ENCODE peak calls at places on chromosomes 6 and 20, in ten cellular contexts. H is prostate gland, Y is ovary, X is body of pancreas, F is tibial nerve, K is uterus, E is OCI-LY7, M is GM12878, P is mammary epithelial cell, L is psoas muscle. I is an unnamed sample.

GRCh38 chr6:144753023-144753705 is 468.0 kb downstream of the UTRN start:
- DNase-seq in H (no peak), Y (no peak), X (no peak), F (no peak), K (no peak), E (peak; percentile 2), M (peak; percentile 34), P (no peak), L (no peak), I (peak; percentile 30)

GRCh38 chr20:63708301-63709148 is 686 bp downstream of the ZGPAT start:
- DNase-seq in H (no peak), Y (peak; percentile 46), X (peak; percentile 25), F (no peak), K (no peak), E (no peak), M (no peak), P (peak; percentile 37), L (peak; percentile 53), I (no peak)

GRCh38 chr6:167094436-167094819 is 28.5 kb upstream of the CCR6 start:
- DNase-seq in H (no peak), Y (no peak), X (no peak), F (no peak), K (no peak), E (no peak), M (no peak), P (no peak), L (no peak), I (no peak)

GRCh38 chr6:168087436-168088160 is 8.6 kb upstream of the FRMD1 start:
- DNase-seq in H (no peak), Y (no peak), X (no peak), F (no peak), K (no peak), E (no peak), M (no peak), P (no peak), L (peak; percentile 45), I (no peak)

GRCh38 chr6:71387179-71387578 is 98.6 kb downstream of the OGFRL1 start:
- DNase-seq in H (no peak), Y (no peak), X (no peak), F (no peak), K (no peak), E (no peak), M (no peak), P (no peak), L (no peak), I (no peak)

GRCh38 chr6:572596-573265 is 84.2 kb downstream of the HUS1B start:
- DNase-seq in H (no peak), Y (no peak), X (no peak), F (no peak), K (no peak), E (no peak), M (no peak), P (no peak), L (no peak), I (no peak)

GRCh38 chr6:132365319-132365907 is 35.9 kb downstream of the MOXD1 start:
- DNase-seq in H (no peak), Y (no peak), X (no peak), F (no peak), K (no peak), E (no peak), M (peak; percentile 81), P (no peak), L (no peak), I (peak; percentile 64)

GRCh38 chr6:2763876-2764540 is 1.2 kb upstream of the WRNIP1 start:
- DNase-seq in H (no peak), Y (peak; percentile 60), X (no peak), F (no peak), K (no peak), E (no peak), M (no peak), P (no peak), L (no peak), I (no peak)

GRCh38 chr6:88921734-88922133 is 41.7 kb downstream of the RNGTT start:
- DNase-seq in H (no peak), Y (no peak), X (no peak), F (no peak), K (no peak), E (no peak), M (no peak), P (no peak), L (no peak), I (no peak)

GRCh38 chr6:88916615-88917198 is 46.7 kb downstream of the RNGTT start:
- DNase-seq in H (no peak), Y (no peak), X (no peak), F (no peak), K (no peak), E (no peak), M (no peak), P (peak; percentile 79), L (no peak), I (no peak)

GRCh38 chr6:88920777-88921728 is 42.4 kb downstream of the RNGTT start:
- DNase-seq in H (no peak), Y (no peak), X (no peak), F (no peak), K (no peak), E (no peak), M (no peak), P (no peak), L (no peak), I (no peak)

GRCh38 chr6:88920088-88920487 is 43.3 kb downstream of the RNGTT start:
- DNase-seq in H (no peak), Y (no peak), X (no peak), F (no peak), K (no peak), E (no peak), M (no peak), P (no peak), L (no peak), I (no peak)

DNA sequence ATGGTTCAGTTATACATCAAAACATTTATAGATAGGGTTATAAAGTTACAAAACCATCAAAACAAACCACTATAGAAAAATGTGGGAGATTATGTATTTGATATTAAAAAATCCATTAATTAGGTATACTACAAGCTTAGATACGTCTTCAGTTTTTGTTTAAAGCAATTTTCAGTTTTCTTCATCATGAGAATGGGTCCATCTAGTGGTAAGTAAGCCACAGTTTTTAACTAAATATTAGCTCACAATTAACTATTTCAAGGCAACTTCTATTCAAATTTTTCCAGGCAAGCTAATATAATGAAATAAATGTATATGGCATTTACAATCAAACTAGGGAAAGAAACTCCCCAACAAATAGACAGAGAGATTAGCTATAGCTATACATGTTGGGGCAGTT is 44.4 kb downstream of the RNGTT start:
- DNase-seq in H (no peak), Y (no peak), X (no peak), F (no peak), K (no peak), E (peak; percentile 19), M (no peak), P (no peak), L (no peak), I (no peak)
- TF ChIP-seq CTCF in H (no peak), Y (no peak), X (peak; percentile 16), F (no peak), K (no peak), E (peak; percentile 82), M (peak; percentile 25), P (peak; percentile 26), L (no peak), I (no peak)

GRCh38 chr20:46582648-46583047 is 32.2 kb upstream of the OCSTAMP start:
- DNase-seq in H (no peak), Y (no peak), X (no peak), F (no peak), K (no peak), E (no peak), M (no peak), P (no peak), L (no peak), I (no peak)

GRCh38 chr20:46581386-46581785 is 30.9 kb upstream of the OCSTAMP start:
- DNase-seq in H (no peak), Y (no peak), X (no peak), F (no peak), K (no peak), E (no peak), M (no peak), P (no peak), L (no peak), I (no peak)

GRCh38 chr20:46584508-46584907 is 34.1 kb upstream of the OCSTAMP start:
- DNase-seq in H (no peak), Y (no peak), X (no peak), F (no peak), K (no peak), E (no peak), M (no peak), P (no peak), L (no peak), I (no peak)

GRCh38 chr20:46580613-46581012 is 30.2 kb upstream of the OCSTAMP start:
- DNase-seq in H (no peak), Y (no peak), X (no peak), F (no peak), K (no peak), E (no peak), M (no peak), P (peak; percentile 2), L (no peak), I (no peak)

GRCh38 chr20:46583411-46584214 is 33.2 kb upstream of the OCSTAMP start:
- DNase-seq in H (no peak), Y (no peak), X (no peak), F (no peak), K (no peak), E (no peak), M (no peak), P (no peak), L (no peak), I (no peak)
- H3K4me3 ChIP-seq in H (no peak overlapping the region), Y (no peak overlapping the region), X (no peak overlapping the region), F (no peak overlapping the region), K (no peak overlapping the region), E (no peak overlapping the region), M (no peak overlapping the region), P (no peak overlapping the region), L (no peak overlapping the region), I (no peak overlapping the region)

GRCh38 chr20:35653430-35653734 is 11.3 kb downstream of the CPNE1 start:
- DNase-seq in H (no peak), Y (no peak), X (no peak), F (no peak), K (no peak), E (no peak), M (no peak), P (no peak), L (no peak), I (no peak)

GRCh38 chr20:35653893-35654292 is 10.8 kb downstream of the CPNE1 start:
- DNase-seq in H (no peak), Y (no peak), X (no peak), F (no peak), K (no peak), E (no peak), M (no peak), P (no peak), L (no peak), I (no peak)

GRCh38 chr20:35654415-35654814 is 10.3 kb downstream of the CPNE1 start:
- DNase-seq in H (no peak), Y (no peak), X (no peak), F (no peak), K (no peak), E (no peak), M (no peak), P (no peak), L (no peak), I (no peak)

GRCh38 chr20:35650632-35651031 is 14.1 kb downstream of the CPNE1 start:
- DNase-seq in H (no peak), Y (no peak), X (no peak), F (no peak), K (no peak), E (no peak), M (no peak), P (no peak), L (no peak), I (no peak)

DNA sequence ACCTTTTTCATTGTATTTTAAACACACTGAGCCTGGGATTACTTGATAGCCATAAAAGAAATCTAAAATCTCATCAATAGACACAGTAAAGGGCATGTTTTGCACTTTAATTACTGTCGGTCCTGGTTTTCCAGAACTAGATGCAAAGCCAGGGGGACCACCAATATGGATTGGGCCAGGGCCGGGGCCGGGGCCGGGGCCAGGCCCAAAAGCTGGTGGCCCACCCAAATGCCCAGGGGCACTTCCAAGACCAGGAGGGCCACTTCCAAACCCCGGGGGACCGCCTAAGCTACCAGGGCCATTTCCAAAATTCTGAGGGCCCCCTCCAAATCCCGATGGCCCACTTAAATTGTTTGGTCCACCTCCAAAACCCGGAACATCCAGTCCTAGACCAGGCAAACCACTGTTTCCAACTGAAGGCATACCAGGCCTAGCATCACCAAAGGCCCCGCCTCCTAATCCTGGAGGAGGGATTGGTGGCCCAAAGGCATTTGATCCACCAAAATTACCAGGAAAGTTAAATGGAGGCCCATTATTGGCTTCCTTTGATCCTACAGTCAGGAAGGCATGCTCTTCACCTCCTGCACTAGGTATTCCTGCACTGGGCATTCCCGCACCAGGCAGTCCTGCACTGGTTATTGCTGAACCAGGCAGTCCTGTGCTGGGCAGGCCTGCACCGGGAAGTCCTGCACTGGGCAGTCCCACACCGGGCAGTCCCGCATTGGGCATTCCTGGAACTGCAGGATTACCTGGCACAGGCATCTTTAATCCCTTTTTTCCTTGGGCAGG is 11.9 kb downstream of the CPNE1 start:
- DNase-seq in H (no peak), Y (no peak), X (no peak), F (no peak), K (no peak), E (no peak), M (no peak), P (no peak), L (no peak), I (no peak)
- H3K36me3 ChIP-seq in H (peaks cover 11% of the 10 kb centered on the region), Y (no peaks in the 10 kb centered on the region), X (peaks cover 14% of the 10 kb centered on the region), F (no peaks in the 10 kb centered on the region), K (no peaks in the 10 kb centered on the region), E (peaks cover 98% of the 10 kb centered on the region), M (peaks cover 19% of the 10 kb centered on the region), P (peaks cover 27% of the 10 kb centered on the region), L (peaks cover 38% of the 10 kb centered on the region), I (peaks cover 18% of the 10 kb centered on the region)

GRCh38 chr6:40912158-40912946 is 126.7 kb downstream of the UNC5CL start:
- DNase-seq in H (peak; percentile 13), Y (no peak), X (peak; percentile 84), F (no peak), K (no peak), E (peak; percentile 10), M (peak; percentile 19), P (peak; percentile 87), L (peak; percentile 66), I (no peak)
- TF ChIP-seq CTCF in H (no peak), Y (no peak), X (peak; percentile 93), F (peak; percentile 38), K (no peak), E (peak; percentile 52), M (peak; percentile 71), P (peak; percentile 59), L (peak; percentile 66), I (peak; percentile 73)

I was measured in GM06990.